ENCODE peak calls at places on chromosomes 11 and 22, in six cellular contexts. M, H, I, V, S and X are unnamed samples.

GRCh38 chr11:7973011-7973410 is 7.8 kb upstream of the NLRP10 start:
- DNase-seq in M (no peak), V (no peak), I (no peak), S (no peak), H (no peak), X (no peak)

GRCh38 chr22:25564320-25564978 is at the start of gene GRK3:
- DNase-seq in I (peak; percentile 68), V (peak; percentile 70), S (peak; percentile 52), H (peak; percentile 39), M (peak; percentile 72), X (no peak)

GRCh38 chr11:33060271-33060670 is 20.9 kb downstream of the TCP11L1 start:
- DNase-seq in M (no peak), V (no peak), H (no peak), S (no peak), I (no peak), X (no peak)

GRCh38 chr11:64996710-64997380 is at the start of gene BATF2:
- DNase-seq in S (peak; percentile 62), I (peak; percentile 83), M (peak; percentile 57), V (peak; percentile 90), H (peak; percentile 87), X (no peak)

GRCh38 chr11:3879967-3880542 is 24.6 kb downstream of the STIM1 start:
- DNase-seq in V (peak; percentile 20), S (no peak), M (no peak), I (no peak), H (no peak), X (no peak)

GRCh38 chr11:16942342-16942741 is 71.9 kb downstream of the PLEKHA7 start:
- DNase-seq in I (no peak), M (no peak), S (no peak), V (no peak), H (peak; percentile 8), X (no peak)

GRCh38 chr11:61679893-61680621 is at the start of gene DAGLA:
- DNase-seq in H (peak; percentile 42), S (peak; percentile 85), M (peak; percentile 81), V (peak; percentile 68), I (peak; percentile 72), X (peak; percentile 62)

GRCh38 chr22:35894464-35894878 is 134.2 kb downstream of the RBFOX2 start:
- DNase-seq in I (no peak), H (peak; percentile 60), S (no peak), M (no peak), V (no peak), X (no peak)

GRCh38 chr22:43343262-43343988 is at the start of gene SCUBE1:
- DNase-seq in S (peak; percentile 73), I (peak; percentile 41), M (no peak), V (peak; percentile 41), H (no peak), X (peak; percentile 27)

GRCh38 chr11:19432370-19433163 is 191.8 kb upstream of the E2F8 start:
- DNase-seq in V (no peak), S (no peak), I (peak; percentile 93), M (no peak), H (peak; percentile 96), X (no peak)

GRCh38 chr22:46003271-46004091 is 26.5 kb upstream of the WNT7B start:
- DNase-seq in M (no peak), V (no peak), I (no peak), H (no peak), S (no peak), X (no peak)

GRCh38 chr22:38295339-38295738 is 21.9 kb downstream of the CSNK1E start:
- DNase-seq in I (no peak), V (no peak), M (no peak), S (no peak), H (no peak), X (no peak)
- H3K27ac ChIP-seq in I (no peak overlapping the region), V (no peak overlapping the region), M (peak overlapping the region; percentile 97), S (no peak overlapping the region), H (no peak overlapping the region), X (no peak overlapping the region)

GRCh38 chr11:98107736-98108135 is 913.0 kb upstream of the CNTN5 start:
- DNase-seq in I (peak; percentile 3), S (peak; percentile 22), M (no peak), V (no peak), H (no peak), X (no peak)

GRCh38 chr11:98104249-98104648 is 916.5 kb upstream of the CNTN5 start:
- DNase-seq in V (no peak), I (no peak), M (no peak), S (no peak), H (no peak), X (no peak)

GRCh38 chr11:98115873-98116272 is 904.9 kb upstream of the CNTN5 start:
- DNase-seq in M (no peak), H (no peak), V (no peak), I (no peak), S (no peak), X (no peak)

GRCh38 chr11:98110030-98110429 is 910.7 kb upstream of the CNTN5 start:
- DNase-seq in V (no peak), M (no peak), I (no peak), S (no peak), H (no peak), X (no peak)
- H3K27ac ChIP-seq in V (no peak overlapping the region), M (no peak overlapping the region), I (no peak overlapping the region), S (no peak overlapping the region), H (no peak overlapping the region), X (no peak overlapping the region)

DNA sequence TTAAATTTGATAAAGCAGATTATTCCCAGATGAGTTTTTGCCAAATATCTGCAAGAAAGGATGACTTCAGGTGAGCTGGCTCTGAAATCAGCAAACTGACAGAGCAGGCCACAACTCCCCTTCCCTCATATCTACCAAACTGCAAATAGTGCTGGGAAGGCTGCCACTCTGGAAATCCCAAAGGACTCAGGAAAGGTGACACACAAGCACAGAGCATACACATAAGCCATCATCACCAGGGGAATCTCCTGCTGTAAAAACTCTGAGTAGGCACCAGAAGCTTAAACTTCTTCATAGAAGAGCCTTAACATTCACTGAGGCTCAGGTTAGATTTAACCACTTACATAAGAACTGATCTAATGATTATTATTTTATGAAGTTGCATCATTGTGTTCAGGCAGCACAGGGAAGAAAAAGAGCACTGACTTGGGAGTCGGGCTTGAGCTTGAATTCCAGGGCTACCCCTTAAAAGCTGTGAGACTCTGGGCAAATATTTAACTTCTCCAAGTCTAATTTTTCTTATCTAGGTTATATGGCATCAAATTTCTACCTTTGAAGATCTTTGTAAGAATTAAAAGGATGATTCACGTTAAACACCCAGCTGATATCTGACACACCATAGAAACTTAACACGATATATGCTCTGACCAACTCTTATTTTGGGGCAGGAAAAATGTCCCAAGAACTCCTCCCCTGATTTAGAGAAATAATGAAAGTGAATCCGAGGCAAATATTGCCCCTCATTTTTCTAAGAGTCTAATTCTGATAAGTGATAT is 15.0 kb downstream of the SYTL2 start:
- DNase-seq in M (no peak), S (no peak), V (no peak), H (no peak), I (no peak), X (no peak)
- H3K27ac ChIP-seq in M (no peak overlapping the region), S (no peak overlapping the region), V (no peak overlapping the region), H (no peak overlapping the region), I (no peak overlapping the region), X (no peak overlapping the region)

DNA sequence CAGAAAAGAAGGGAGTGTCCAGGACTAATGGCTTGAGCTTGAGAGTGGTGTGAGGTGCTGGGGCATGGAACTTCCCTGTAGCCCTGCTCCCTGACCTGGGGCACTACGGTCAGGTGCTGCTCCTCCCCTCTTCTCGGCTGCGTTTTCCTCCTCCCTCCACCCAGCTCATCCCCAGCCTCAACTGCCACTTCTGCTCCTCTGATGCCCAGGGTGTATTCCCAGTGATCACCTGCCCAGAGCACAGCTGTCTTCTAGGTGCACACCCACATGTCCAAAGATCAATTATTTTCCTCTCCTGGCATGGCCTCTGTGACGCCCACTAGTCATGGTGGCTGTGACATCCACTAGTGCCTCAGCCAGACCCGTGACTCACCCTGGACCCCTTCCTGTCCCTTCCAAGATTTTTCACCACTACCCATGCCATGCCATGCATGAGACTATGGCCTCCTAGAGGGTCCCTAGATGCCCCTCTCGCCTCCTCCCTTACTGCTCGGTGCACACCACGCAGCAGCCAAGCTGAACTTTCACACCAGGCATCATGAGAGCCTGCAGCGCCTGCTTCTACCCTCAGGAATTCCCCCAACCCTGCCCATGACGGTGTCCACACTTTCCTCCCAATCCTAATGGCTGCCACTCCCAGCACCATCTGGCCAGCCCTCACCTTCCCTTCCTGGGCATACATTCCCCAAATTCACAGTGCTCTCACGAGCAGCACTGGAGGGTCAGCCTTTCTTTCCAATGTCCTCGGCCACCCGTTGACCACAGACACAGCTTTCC is 1.9 kb downstream of the P2RX6 start:
- DNase-seq in M (no peak), I (no peak), V (no peak), S (no peak), H (no peak), X (no peak)
- H3K27ac ChIP-seq in M (no peak overlapping the region), I (peak overlapping the region; percentile 52), V (no peak overlapping the region), S (no peak overlapping the region), H (no peak overlapping the region), X (no peak overlapping the region)

GRCh38 chr11:126361400-126361799 is 5.9 kb downstream of the ST3GAL4 start:
- DNase-seq in H (no peak), I (no peak), S (no peak), M (peak; percentile 35), V (no peak), X (no peak)
- H3K27ac ChIP-seq in H (no peak overlapping the region), I (no peak overlapping the region), S (no peak overlapping the region), M (no peak overlapping the region), V (no peak overlapping the region), X (no peak overlapping the region)

GRCh38 chr11:47669856-47670255 is 27.5 kb upstream of the MTCH2 start:
- DNase-seq in S (no peak), I (no peak), M (no peak), V (no peak), H (no peak), X (no peak)

GRCh38 chr11:47667555-47667954 is 25.2 kb upstream of the MTCH2 start:
- DNase-seq in V (no peak), M (no peak), H (peak; percentile 71), S (no peak), I (no peak), X (no peak)

GRCh38 chr11:47668665-47669064 is 26.3 kb upstream of the MTCH2 start:
- DNase-seq in H (no peak), M (no peak), V (no peak), S (no peak), I (no peak), X (no peak)

GRCh38 chr11:47675851-47676250 is 33.5 kb upstream of the MTCH2 start:
- DNase-seq in H (no peak), M (no peak), I (no peak), S (no peak), V (no peak), X (no peak)

DNA sequence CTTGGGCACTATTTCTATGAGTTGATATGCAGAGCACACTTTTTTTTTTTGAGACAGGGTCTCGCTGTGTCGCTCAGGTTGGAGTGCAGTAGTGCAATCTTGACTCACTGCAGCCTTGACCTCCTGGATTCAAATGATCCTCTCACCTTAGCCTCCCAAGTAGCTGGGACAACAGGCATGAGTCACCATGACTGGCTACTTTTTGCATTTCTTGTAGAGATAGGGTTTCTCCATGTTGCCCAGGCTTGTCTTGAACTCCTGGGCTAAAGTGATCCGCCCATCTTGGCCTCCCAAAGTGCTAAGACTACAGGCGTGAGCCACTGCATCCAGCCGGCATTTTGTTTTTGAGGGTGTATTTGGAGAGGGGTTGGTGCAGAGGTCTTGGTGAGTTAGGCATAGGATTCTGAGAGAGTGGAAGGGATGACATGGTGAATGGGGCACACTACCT is 29.9 kb upstream of the MTCH2 start:
- DNase-seq in V (no peak), S (no peak), M (no peak), I (no peak), H (peak; percentile 8), X (no peak)
- H3K27ac ChIP-seq in V (no peak overlapping the region), S (no peak overlapping the region), M (no peak overlapping the region), I (no peak overlapping the region), H (no peak overlapping the region), X (no peak overlapping the region)